ENCODE peak calls at places on chromosomes 13 and 19, in four cellular contexts. One of them, this sample, is unnamed.

GRCh38 chr19:47593860-47594259 is 15.1 kb upstream of the BICRA start:
- DNase-seq in A549: no peak
- DNase-seq in K562: no peak
- DNase-seq in GM12878: no peak
- DNase-seq in this sample: no peak

GRCh38 chr19:48724796-48725753 is 5.5 kb upstream of the MAMSTR start:
- DNase-seq in A549: peak; percentile 84
- DNase-seq in K562: peak; percentile 72
- DNase-seq in GM12878: no peak
- DNase-seq in this sample: peak; percentile 93

GRCh38 chr13:35699805-35700204 is 223.3 kb upstream of the MAB21L1 start:
- DNase-seq in A549: no peak
- DNase-seq in K562: no peak
- DNase-seq in GM12878: no peak
- DNase-seq in this sample: peak; percentile 66

GRCh38 chr13:107119989-107120881 is 552.3 kb upstream of the ARGLU1 start:
- DNase-seq in A549: no peak
- DNase-seq in K562: no peak
- DNase-seq in GM12878: no peak
- DNase-seq in this sample: no peak

GRCh38 chr13:21079206-21079605 is 17.8 kb upstream of the LATS2 start:
- DNase-seq in A549: no peak
- DNase-seq in K562: no peak
- DNase-seq in GM12878: no peak
- DNase-seq in this sample: no peak

GRCh38 chr19:29512748-29513147 is 13.0 kb upstream of the VSTM2B start:
- DNase-seq in A549: no peak
- DNase-seq in K562: no peak
- DNase-seq in GM12878: no peak
- DNase-seq in this sample: no peak

GRCh38 chr13:27476943-27477681 is 26.7 kb upstream of the MTIF3 start:
- DNase-seq in A549: peak; percentile 45
- DNase-seq in K562: no peak
- DNase-seq in GM12878: no peak
- DNase-seq in this sample: peak; percentile 50

GRCh38 chr19:17797397-17798201 is 2.7 kb downstream of the B3GNT3 start:
- DNase-seq in A549: peak; percentile 84
- DNase-seq in K562: no peak
- DNase-seq in GM12878: no peak
- DNase-seq in this sample: no peak

GRCh38 chr13:31476266-31476665 is 263.1 kb upstream of the RXFP2 start:
- DNase-seq in A549: no peak
- DNase-seq in K562: no peak
- DNase-seq in GM12878: no peak
- DNase-seq in this sample: peak; percentile 85

GRCh38 chr19:57872450-57872849 is 16.4 kb downstream of the ZNF814 start:
- DNase-seq in A549: no peak
- DNase-seq in K562: no peak
- DNase-seq in GM12878: no peak
- DNase-seq in this sample: no peak

GRCh38 chr19:48090281-48090802 is 20.3 kb downstream of the PLA2G4C start:
- DNase-seq in A549: no peak
- DNase-seq in K562: no peak
- DNase-seq in GM12878: no peak
- DNase-seq in this sample: no peak

GRCh38 chr13:109595466-109595865 is 190.9 kb downstream of the IRS2 start:
- DNase-seq in A549: no peak
- DNase-seq in K562: no peak
- DNase-seq in GM12878: no peak
- DNase-seq in this sample: no peak

GRCh38 chr19:34880034-34880433 is 46.7 kb upstream of the ZNF30 start:
- DNase-seq in A549: no peak
- DNase-seq in K562: no peak
- DNase-seq in GM12878: no peak
- DNase-seq in this sample: no peak

GRCh38 chr19:30783212-30783611 is 411.0 kb downstream of the ZNF536 start:
- DNase-seq in A549: no peak
- DNase-seq in K562: no peak
- DNase-seq in GM12878: no peak
- DNase-seq in this sample: no peak

GRCh38 chr19:30783936-30784335 is 411.8 kb downstream of the ZNF536 start:
- DNase-seq in A549: no peak
- DNase-seq in K562: no peak
- DNase-seq in GM12878: no peak
- DNase-seq in this sample: no peak

GRCh38 chr19:30788105-30788765 is 416.1 kb downstream of the ZNF536 start:
- DNase-seq in A549: no peak
- DNase-seq in K562: no peak
- DNase-seq in GM12878: no peak
- DNase-seq in this sample: no peak

GRCh38 chr19:30785728-30786127 is 413.5 kb downstream of the ZNF536 start:
- DNase-seq in A549: no peak
- DNase-seq in K562: no peak
- DNase-seq in GM12878: no peak
- DNase-seq in this sample: no peak

DNA sequence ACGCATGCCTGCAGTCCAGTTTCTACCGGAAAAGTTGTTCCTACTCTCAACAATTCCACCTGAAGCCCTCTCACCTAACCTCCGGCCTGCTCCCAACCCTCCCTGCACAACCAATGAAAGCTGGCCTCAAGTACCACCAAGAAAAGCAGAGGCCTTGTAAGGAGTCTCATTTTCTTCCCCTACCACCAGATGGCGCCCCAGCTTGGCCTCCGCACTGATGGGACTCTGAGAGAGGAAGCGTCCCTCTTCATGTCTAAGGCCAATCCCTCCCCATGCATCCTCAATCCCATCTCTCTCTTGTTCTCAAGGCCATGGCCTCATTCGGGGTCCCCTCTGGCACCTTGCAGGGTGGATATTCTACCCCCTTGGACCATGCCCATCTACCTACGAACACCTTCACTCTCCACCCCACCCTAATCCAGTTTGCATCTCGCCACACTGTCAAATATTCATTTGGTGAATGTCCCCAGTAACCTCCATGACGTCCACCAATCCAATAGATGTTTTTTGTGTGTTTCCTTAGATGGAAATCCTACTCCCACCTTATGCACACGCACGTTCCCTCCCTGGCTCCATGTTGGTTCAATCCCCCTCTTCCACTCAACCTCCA is 412.8 kb downstream of the ZNF536 start:
- DNase-seq in A549: peak; percentile 51
- DNase-seq in K562: peak; percentile 74
- DNase-seq in GM12878: no peak
- DNase-seq in this sample: peak; percentile 26
- TF ChIP-seq CTCF in A549: peak; percentile 40
- TF ChIP-seq CTCF in K562: peak; percentile 81
- TF ChIP-seq CTCF in GM12878: peak; percentile 44
- TF ChIP-seq CTCF in this sample: peak; percentile 58

GRCh38 chr19:49859838-49860715 is 7.3 kb downstream of the PNKP start:
- DNase-seq in A549: no peak
- DNase-seq in K562: no peak
- DNase-seq in GM12878: no peak
- DNase-seq in this sample: no peak

GRCh38 chr19:49857061-49857833 is 6.3 kb downstream of the PTOV1 start:
- DNase-seq in A549: no peak
- DNase-seq in K562: no peak
- DNase-seq in GM12878: no peak
- DNase-seq in this sample: no peak

GRCh38 chr19:49857834-49858590 is 7.1 kb downstream of the PTOV1 start:
- DNase-seq in A549: no peak
- DNase-seq in K562: no peak
- DNase-seq in GM12878: no peak
- DNase-seq in this sample: no peak

GRCh38 chr19:49856574-49857021 is 5.6 kb downstream of the PTOV1 start:
- DNase-seq in A549: no peak
- DNase-seq in K562: no peak
- DNase-seq in GM12878: no peak
- DNase-seq in this sample: no peak

GRCh38 chr19:49858591-49858985 is 7.6 kb downstream of the PTOV1 start:
- DNase-seq in A549: no peak
- DNase-seq in K562: no peak
- DNase-seq in GM12878: no peak
- DNase-seq in this sample: no peak
- TF ChIP-seq BHLHE40 in A549: no peak
- TF ChIP-seq BHLHE40 in K562: no peak
- TF ChIP-seq BHLHE40 in GM12878: no peak
- TF ChIP-seq BHLHE40 in this sample: no peak

DNA sequence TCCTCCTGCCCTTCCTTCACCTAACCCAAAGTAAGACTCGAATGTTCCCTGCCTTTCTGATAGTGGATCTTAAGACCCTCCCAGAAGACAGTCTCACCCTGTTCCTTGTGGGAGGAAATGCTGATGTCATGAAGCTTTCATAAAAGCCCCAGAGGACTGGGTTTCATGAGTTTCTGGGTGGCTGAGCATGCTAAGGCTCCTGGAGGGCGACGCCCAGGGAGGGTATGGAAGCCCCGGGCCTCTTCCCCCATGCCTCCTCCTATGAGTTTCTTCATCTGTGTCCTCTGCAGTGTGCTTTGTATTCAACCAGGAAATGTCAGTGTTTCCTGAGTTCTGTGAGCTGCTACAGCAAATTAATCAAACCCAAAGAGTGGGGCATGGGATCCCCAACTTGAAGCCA is 1.8 kb upstream of the LILRB2 start:
- DNase-seq in A549: no peak
- DNase-seq in K562: no peak
- DNase-seq in GM12878: no peak
- DNase-seq in this sample: no peak
- H3K4me2 ChIP-seq in A549: no peak overlapping the region
- H3K4me2 ChIP-seq in K562: no peak overlapping the region
- H3K4me2 ChIP-seq in GM12878: no peak overlapping the region
- H3K4me2 ChIP-seq in this sample: no peak overlapping the region

GRCh38 chr13:38707433-38707832 is 20.6 kb downstream of the FREM2 start:
- DNase-seq in A549: no peak
- DNase-seq in K562: no peak
- DNase-seq in GM12878: no peak
- DNase-seq in this sample: no peak

GRCh38 chr13:38697628-38698333 is 10.9 kb downstream of the FREM2 start:
- DNase-seq in A549: no peak
- DNase-seq in K562: no peak
- DNase-seq in GM12878: no peak
- DNase-seq in this sample: no peak

GRCh38 chr13:38702609-38703008 is 15.7 kb downstream of the FREM2 start:
- DNase-seq in A549: no peak
- DNase-seq in K562: no peak
- DNase-seq in GM12878: no peak
- DNase-seq in this sample: no peak

GRCh38 chr13:38705351-38705750 is 18.5 kb downstream of the FREM2 start:
- DNase-seq in A549: no peak
- DNase-seq in K562: no peak
- DNase-seq in GM12878: no peak
- DNase-seq in this sample: no peak

GRCh38 chr13:38703255-38703654 is 16.4 kb downstream of the FREM2 start:
- DNase-seq in A549: no peak
- DNase-seq in K562: no peak
- DNase-seq in GM12878: no peak
- DNase-seq in this sample: no peak
- TF ChIP-seq CTCF in A549: no peak
- TF ChIP-seq CTCF in K562: no peak
- TF ChIP-seq CTCF in GM12878: no peak
- TF ChIP-seq CTCF in this sample: no peak

DNA sequence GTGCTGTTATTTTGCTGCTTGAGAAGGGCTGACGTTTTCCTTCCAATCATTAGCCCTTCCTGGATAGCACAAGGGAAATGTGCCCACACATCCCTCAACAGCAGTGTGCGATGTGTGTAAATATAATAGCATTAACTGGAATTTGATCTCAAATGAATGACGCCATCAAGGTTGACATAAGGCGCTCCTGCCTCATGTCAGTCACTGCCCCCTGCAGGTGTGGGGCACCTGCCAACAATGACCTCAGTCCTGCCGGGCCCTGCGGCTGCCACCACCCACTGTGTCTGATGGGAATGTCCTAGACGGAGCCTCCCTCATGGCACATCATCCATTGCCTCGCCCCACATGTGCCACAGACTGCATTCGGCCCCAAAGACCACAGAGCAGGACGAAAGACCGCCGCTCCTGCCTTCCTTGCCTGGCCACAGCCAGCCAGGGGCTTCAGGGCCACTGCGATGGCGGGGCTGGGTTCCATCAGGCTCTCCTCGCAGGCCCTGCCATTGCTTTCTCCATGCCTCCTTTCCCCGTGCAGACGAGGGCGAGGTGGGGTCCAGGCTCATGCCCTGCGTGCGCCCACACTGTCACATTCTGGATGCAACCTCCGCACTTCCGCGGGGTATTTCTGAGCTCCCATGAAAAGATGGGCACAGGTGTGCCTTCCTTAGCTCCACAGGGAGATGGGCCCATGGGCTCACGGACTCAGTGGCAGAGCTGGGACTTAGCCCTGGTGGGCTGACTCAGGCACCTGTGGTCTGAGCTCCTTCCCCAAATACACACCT is 146.7 kb downstream of the SOX1 start:
- DNase-seq in A549: peak; percentile 20
- DNase-seq in K562: no peak
- DNase-seq in GM12878: no peak
- DNase-seq in this sample: no peak
- TF ChIP-seq BHLHE40 in A549: no peak
- TF ChIP-seq BHLHE40 in K562: no peak
- TF ChIP-seq BHLHE40 in GM12878: no peak
- TF ChIP-seq BHLHE40 in this sample: no peak

This sample was measured in IMR-90.